ENCODE peak calls at places on chromosomes 16 and 17, in seven cellular contexts. C is Daoy; T is NCI-H460; A is DMS53; U is naive thymus-derived CD4-positive, alpha-beta T cell; M is RWPE1; D is left ventricle myocardium superior. H is an unnamed sample.

GRCh38 chr17:19271751-19272357 is 34.7 kb downstream of the EPN2 start:
- DNase-seq in U (no peak), T (no peak), C (no peak), D (peak), M (no peak), A (no peak), H (no peak)

GRCh38 chr17:46122486-46122871 is 70.8 kb downstream of the KANSL1 start:
- DNase-seq in D (no peak), T (no peak), U (no peak), C (no peak), A (no peak), M (no peak), H (no peak)

GRCh38 chr16:70740174-70740918 is 54.5 kb upstream of the MTSS2 start:
- DNase-seq in C (no peak), M (no peak), D (no peak), T (no peak), U (no peak), A (no peak), H (no peak)

GRCh38 chr16:1787322-1788094 is 4.7 kb downstream of the NUBP2 start:
- DNase-seq in U (no peak), D (peak), T (no peak), M (no peak), A (no peak), C (peak), H (no peak)

GRCh38 chr17:3043737-3044365 is 19.6 kb downstream of the OR1D5 start:
- DNase-seq in D (no peak), M (no peak), A (peak), U (no peak), C (peak), T (no peak), H (no peak)

GRCh38 chr17:48730240-48730550 is 1.6 kb upstream of the HOXB13 start:
- DNase-seq in D (no peak), A (no peak), T (no peak), M (no peak), C (no peak), U (no peak), H (no peak)

GRCh38 chr16:46730801-46731690 is 17.1 kb downstream of the MYLK3 start:
- DNase-seq in U (no peak), D (no peak), T (no peak), M (no peak), C (no peak), A (no peak), H (no peak)

GRCh38 chr17:8674344-8675305 is 44.1 kb upstream of the MYH10 start:
- DNase-seq in M (no peak), C (no peak), A (no peak), U (no peak), D (peak), T (no peak), H (no peak)

GRCh38 chr16:11835891-11836652 is 15.3 kb downstream of the RSL1D1 start:
- DNase-seq in T (no peak), C (peak), U (no peak), D (no peak), A (no peak), M (no peak), H (peak)

GRCh38 chr16:88809068-88809675 is 2.6 kb downstream of the APRT start:
- DNase-seq in U (no peak), M (peak), D (no peak), A (peak), T (no peak), C (no peak), H (no peak)

GRCh38 chr16:68445458-68445857 is 2.9 kb downstream of the SMPD3 start:
- DNase-seq in A (peak), T (peak), M (peak), U (no peak), D (no peak), C (peak), H (peak)

GRCh38 chr16:57184890-57185445 is 871 bp downstream of the PSME3IP1 start:
- DNase-seq in C (no peak), T (no peak), U (no peak), D (no peak), M (no peak), A (peak), H (no peak)

GRCh38 chr17:48011405-48012150 is 26.0 kb downstream of the COPZ2 start:
- DNase-seq in M (peak), A (peak), T (peak), D (no peak), C (peak), U (peak), H (no peak)

GRCh38 chr17:77449908-77450741 is 309.4 kb downstream of the SEC14L1 start:
- DNase-seq in C (peak), A (peak), T (no peak), M (peak), D (peak), U (no peak), H (no peak)

GRCh38 chr16:27334874-27335273 is 21.1 kb downstream of the IL4R start:
- DNase-seq in D (no peak), A (no peak), U (no peak), M (no peak), T (no peak), C (no peak), H (no peak)

GRCh38 chr16:31286421-31287032 is 26.8 kb downstream of the ITGAM start:
- DNase-seq in M (no peak), T (no peak), A (no peak), U (no peak), D (no peak), C (no peak), H (no peak)

GRCh38 chr16:76574651-76575050 is 297.4 kb downstream of the CNTNAP4 start:
- DNase-seq in D (no peak), A (peak), M (no peak), C (no peak), U (no peak), T (no peak), H (no peak)

GRCh38 chr16:85172465-85173071 is 60.3 kb upstream of the CIBAR2 start:
- DNase-seq in U (no peak), A (peak), D (peak), M (no peak), C (peak), T (peak), H (no peak)

GRCh38 chr16:75861981-75862380 is 135.7 kb upstream of the CPHXL start:
- DNase-seq in T (no peak), A (no peak), M (no peak), C (peak), D (no peak), U (no peak), H (no peak)

GRCh38 chr16:24508614-24509013 is 30.8 kb upstream of the RBBP6 start:
- DNase-seq in D (no peak), M (peak), C (peak), T (no peak), U (no peak), A (no peak), H (no peak)

GRCh38 chr17:78128616-78129384 is at the start of gene TMC6:
- DNase-seq in T (peak), D (peak), C (peak), M (peak), U (peak), A (peak), H (no peak)

GRCh38 chr17:55448681-55449080 is 27.0 kb upstream of the MMD start:
- DNase-seq in C (no peak), A (no peak), T (no peak), D (no peak), U (no peak), M (no peak), H (peak)

GRCh38 chr17:44235583-44235936 is 16.1 kb upstream of the UBTF start:
- DNase-seq in A (no peak), D (no peak), T (no peak), M (peak), U (no peak), C (peak), H (no peak)

GRCh38 chr17:51739245-51739886 is 419.1 kb downstream of the CA10 start:
- DNase-seq in U (no peak), C (no peak), A (peak), D (no peak), M (no peak), T (no peak), H (no peak)

GRCh38 chr17:46744441-46744840 is 74.1 kb downstream of the WNT3 start:
- DNase-seq in T (no peak), U (no peak), C (no peak), D (no peak), A (no peak), M (no peak), H (no peak)

GRCh38 chr17:2068101-2068518 is 13.2 kb downstream of the HIC1 start:
- DNase-seq in T (no peak), D (no peak), M (no peak), A (no peak), U (no peak), C (peak), H (no peak)

GRCh38 chr16:87056083-87056482 is 261.1 kb downstream of the C16orf95 start:
- DNase-seq in A (no peak), M (no peak), D (no peak), T (no peak), U (no peak), C (peak), H (no peak)

H was measured in HFF-Myc.